ENCODE peak calls at places on chromosome 3, in seven cellular contexts. F is Peyer's patch, J is small intestine, D is tibial nerve, K is SK-N-SH, O is psoas muscle, G is tibial artery. C is an unnamed sample.

GRCh38 chr3:58585005-58585786 is 8.0 kb upstream of the FAM107A start:
- DNase-seq in J (peak; percentile 58), O (peak; percentile 86), K (peak; percentile 94), F (peak; percentile 80), G (peak; percentile 86), D (peak; percentile 74), C (peak; percentile 81)

GRCh38 chr3:127147291-127147905 is 45.5 kb upstream of the PRR23E start:
- DNase-seq in K (no peak), G (no peak), J (no peak), D (no peak), F (peak; percentile 14), O (no peak), C (no peak)

GRCh38 chr3:24318668-24319287 is 175.9 kb downstream of the THRB start:
- DNase-seq in F (no peak), G (no peak), O (no peak), D (no peak), K (no peak), J (no peak), C (no peak)

GRCh38 chr3:142211034-142211433 is 14.4 kb downstream of the GK5 start:
- DNase-seq in D (no peak), G (no peak), F (no peak), K (peak; percentile 29), O (no peak), J (no peak), C (no peak)

GRCh38 chr3:4824948-4825325 is 154.3 kb upstream of the BHLHE40 start:
- DNase-seq in G (no peak), K (no peak), D (no peak), O (no peak), F (no peak), J (peak; percentile 83), C (no peak)

GRCh38 chr3:50008931-50009330 is 69.0 kb downstream of the RBM6 start:
- DNase-seq in K (no peak), J (no peak), F (no peak), O (no peak), G (no peak), D (no peak), C (no peak)

GRCh38 chr3:157498374-157498773 is 4.8 kb downstream of the VEPH1 start:
- DNase-seq in G (no peak), O (no peak), J (no peak), K (no peak), D (no peak), F (no peak), C (no peak)

GRCh38 chr3:182138388-182138787 is 426.7 kb downstream of the SOX2 start:
- DNase-seq in K (no peak), G (no peak), O (no peak), F (no peak), D (no peak), J (no peak), C (no peak)

GRCh38 chr3:84965141-84965540 is 6.4 kb downstream of the CADM2 start:
- DNase-seq in D (no peak), G (no peak), K (peak; percentile 63), O (no peak), J (no peak), F (no peak), C (no peak)

DNA sequence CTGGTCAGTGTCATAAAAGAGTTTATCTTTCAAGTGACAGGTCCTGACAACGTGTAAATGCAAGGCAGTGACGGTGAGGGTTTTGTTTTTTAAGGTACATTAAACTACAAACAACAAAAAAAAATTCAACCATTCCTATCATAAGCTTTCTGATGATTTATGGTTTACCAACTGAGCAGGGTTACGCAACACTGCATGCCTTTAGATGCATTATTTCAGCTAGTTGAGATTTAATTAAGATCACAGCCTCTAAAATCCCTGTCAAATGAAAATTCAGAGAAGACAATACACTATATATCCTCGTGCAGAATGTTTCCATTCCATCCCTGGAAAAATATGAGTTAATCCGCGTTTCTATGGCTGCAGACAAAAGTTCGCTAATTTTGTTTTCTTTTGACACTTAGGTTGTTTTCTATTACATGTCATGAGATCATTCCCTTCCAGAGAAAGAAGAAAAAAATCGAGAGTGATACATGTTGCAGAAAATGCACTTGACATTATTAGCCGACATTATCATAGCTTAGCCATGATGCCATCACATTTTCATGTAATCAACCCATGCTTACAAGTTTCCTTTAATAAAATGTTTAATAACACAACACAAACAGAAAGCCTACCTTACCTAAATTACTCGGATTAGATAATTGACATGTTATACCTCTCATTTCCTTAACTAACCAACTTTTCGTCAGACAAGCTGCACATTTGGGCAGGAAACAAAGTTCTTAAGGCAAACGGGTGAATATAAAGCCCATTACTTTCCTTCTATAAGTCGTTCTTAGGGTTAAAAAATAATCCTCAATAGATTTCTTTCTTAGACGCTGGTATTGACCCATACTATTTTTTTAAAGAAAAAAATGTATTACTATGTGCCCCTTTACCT is 521.2 kb downstream of the FOXP1 start:
- DNase-seq in D (no peak), F (no peak), G (no peak), J (no peak), O (no peak), K (no peak), C (no peak)
- H3K27ac ChIP-seq in D (peak overlapping the region; percentile 95), F (peak overlapping the region; percentile 80), G (peak overlapping the region; percentile 99), J (peak overlapping the region; percentile 80), O (peak overlapping the region; percentile 96), K (peak overlapping the region; percentile 97), C (peak overlapping the region; percentile 92)

GRCh38 chr3:160806094-160806493 is 50.1 kb downstream of the PPM1L start:
- DNase-seq in K (no peak), G (no peak), D (no peak), J (no peak), F (no peak), O (no peak), C (no peak)

GRCh38 chr3:160796813-160797164 is 40.8 kb downstream of the PPM1L start:
- DNase-seq in J (peak; percentile 59), K (no peak), G (no peak), D (no peak), O (no peak), F (no peak), C (no peak)

GRCh38 chr3:160797306-160797705 is 41.3 kb downstream of the PPM1L start:
- DNase-seq in F (no peak), J (no peak), K (no peak), G (no peak), O (no peak), D (no peak), C (no peak)

GRCh38 chr3:160804762-160805161 is 48.7 kb downstream of the PPM1L start:
- DNase-seq in O (peak; percentile 47), F (no peak), J (no peak), D (no peak), G (peak; percentile 48), K (peak; percentile 29), C (peak; percentile 47)

DNA sequence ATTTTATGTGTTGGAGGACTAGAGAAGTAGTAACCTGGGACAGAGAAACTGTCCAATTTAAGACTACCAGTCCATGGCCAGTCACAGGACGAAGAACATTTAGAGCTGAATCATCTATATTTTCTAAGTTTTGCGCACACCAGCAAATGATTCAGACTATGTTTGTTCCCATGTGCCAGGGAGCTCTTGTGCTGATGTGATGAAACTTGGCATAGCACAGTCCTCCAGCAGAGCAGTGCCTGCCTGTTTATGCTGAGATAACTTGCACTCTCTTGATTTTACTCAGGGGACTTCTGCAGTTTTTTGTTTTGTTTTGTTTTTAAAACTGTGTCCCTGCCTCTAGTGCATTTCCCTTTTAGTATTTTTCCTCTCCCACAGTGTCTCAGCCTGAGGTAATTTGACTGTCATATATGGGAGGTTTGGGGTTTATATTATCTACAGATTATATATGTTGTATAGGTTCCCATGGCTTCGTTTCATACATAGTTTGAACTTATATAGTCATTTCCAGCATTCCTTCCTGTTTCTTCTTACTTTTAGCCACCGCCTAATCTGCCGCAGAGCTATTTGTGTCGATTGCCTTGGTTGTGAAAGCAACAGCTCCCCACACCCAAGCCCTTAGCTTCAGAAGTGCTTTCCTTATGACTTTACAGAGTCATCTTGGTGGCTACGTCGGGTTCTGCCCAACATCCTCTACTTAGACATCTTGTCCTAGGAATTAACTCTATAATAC is 45.5 kb downstream of the PPM1L start:
- DNase-seq in G (peak; percentile 78), K (no peak), F (no peak), D (peak; percentile 24), J (peak; percentile 3), O (peak; percentile 37), C (peak; percentile 63)
- H3K4me1 ChIP-seq in G (peaks cover 26% of the 10 kb centered on the region), K (no peaks in the 10 kb centered on the region), F (no peaks in the 10 kb centered on the region), D (peaks cover 26% of the 10 kb centered on the region), J (no peaks in the 10 kb centered on the region), O (peaks cover 70% of the 10 kb centered on the region), C (peaks cover 6% of the 10 kb centered on the region)

DNA sequence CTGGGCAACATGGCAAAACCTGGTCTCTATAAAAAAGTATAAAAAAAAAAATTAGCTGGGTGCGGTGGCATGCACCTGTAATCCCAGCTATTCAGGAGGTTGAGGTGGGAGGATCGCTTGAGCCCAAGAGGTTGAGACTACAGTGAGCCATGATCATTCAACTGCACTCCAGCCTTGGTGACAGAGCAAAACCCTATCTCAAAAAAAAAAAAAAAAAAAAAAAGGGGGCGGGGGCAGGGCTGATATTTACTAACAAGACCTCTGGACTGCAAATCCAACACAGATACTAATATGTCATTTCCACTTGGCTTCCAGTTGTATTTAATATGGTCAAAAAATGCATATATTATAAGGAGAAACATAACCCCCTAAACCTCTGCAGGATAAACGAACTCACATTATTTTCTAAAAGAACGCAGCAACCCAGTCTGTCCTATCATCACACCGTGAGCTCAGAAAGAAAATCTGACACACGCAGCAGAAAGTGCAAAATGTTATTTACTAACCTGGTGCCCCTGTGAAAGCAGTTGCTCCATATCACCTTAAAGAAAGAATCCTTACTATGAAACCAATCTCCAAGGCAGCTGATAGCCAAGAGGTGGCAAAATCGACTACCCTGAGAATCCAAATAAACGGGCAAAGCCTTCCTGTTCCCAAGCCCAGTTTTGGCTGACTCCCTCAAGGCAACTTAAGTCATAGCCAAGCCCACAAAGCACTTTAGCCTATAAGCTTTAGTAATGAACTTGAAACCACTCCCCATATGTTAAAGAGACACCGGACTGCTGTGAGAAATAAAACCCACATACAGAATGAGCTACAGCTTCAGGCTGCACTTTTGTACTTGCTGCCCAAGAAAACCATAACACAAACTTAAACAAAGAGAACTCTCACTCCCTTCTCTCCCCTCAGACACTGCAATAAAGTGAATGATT is 39.3 kb downstream of the PLD1 start:
- DNase-seq in F (peak; percentile 49), O (no peak), K (no peak), J (peak; percentile 95), G (peak; percentile 63), D (no peak), C (peak; percentile 62)
- H3K4me3 ChIP-seq in F (peak overlapping the region; percentile 49), O (peak overlapping the region; percentile 55), K (no peak overlapping the region), J (peak overlapping the region; percentile 76), G (peak overlapping the region; percentile 61), D (peak overlapping the region; percentile 48), C (peak overlapping the region; percentile 21)

DNA sequence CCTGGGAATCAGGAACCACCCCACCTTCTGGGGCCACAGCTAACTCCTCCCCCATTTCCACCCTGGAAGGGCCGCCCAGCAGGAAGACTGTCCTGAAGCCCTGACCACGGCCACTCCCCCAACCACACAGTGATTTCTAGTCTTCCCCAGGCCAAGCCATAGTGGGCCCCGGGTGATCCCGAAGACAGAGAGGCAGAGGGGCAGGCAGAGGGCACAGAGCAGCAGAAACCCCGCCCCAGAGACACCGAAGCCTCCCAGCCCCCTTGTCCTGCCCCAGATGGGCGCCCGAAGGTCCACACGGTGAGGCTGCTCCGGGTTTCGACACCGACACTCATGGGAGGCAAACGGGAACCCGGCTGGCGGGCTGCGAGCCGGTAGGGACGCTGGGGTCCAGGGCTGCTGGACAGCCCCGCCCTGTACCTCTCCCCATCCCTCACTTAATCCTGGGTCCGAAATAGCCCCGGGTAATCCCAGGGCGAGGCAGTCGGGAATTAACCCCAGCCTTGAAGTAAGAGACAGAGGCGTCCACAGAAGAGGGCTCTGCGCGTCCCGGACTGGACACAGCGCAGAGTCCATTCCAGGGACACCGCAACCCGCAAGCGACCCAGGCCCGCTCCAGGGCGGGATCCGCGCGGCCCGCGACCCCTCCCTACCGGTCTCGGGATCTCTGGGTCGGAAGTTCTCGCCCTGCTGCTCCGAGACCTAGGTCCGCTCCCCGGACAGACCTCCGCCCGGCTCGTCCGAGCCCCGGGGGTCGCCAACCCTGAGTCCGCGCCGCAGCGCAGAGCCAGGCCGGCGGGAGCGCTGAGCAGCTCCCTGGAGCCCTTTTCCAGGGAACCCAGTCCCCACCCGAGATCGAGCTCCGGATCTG is 138.2 kb downstream of the NUP210 start:
- DNase-seq in F (peak; percentile 44), J (no peak), D (no peak), G (peak; percentile 40), K (peak; percentile 50), O (peak; percentile 45), C (peak; percentile 20)
- H3K27ac ChIP-seq in F (peak overlapping the region; percentile 27), J (peak overlapping the region; percentile 50), D (peak overlapping the region; percentile 68), G (peak overlapping the region; percentile 51), K (no peak overlapping the region), O (peak overlapping the region; percentile 19), C (peak overlapping the region; percentile 59)